ENCODE peak calls at places on chromosomes 13 and 19, in four cellular contexts. M is foreskin fibroblast, Q is keratinocyte, G is left ventricle myocardium inferior. D is an unnamed sample.

GRCh38 chr19:22532388-22533310 is 101.5 kb upstream of the ZNF492 start:
- DNase-seq in Q (no peak), G (peak; percentile 64), M (no peak), D (no peak)

GRCh38 chr13:48194392-48194754 is 38.6 kb upstream of the ITM2B start:
- DNase-seq in Q (no peak), M (no peak), G (no peak), D (no peak)

GRCh38 chr19:16025108-16026101 is 50.9 kb upstream of the TPM4 start:
- DNase-seq in G (no peak), Q (no peak), M (peak; percentile 92), D (no peak)

GRCh38 chr13:42925626-42926025 is 66.4 kb downstream of the EPSTI1 start:
- DNase-seq in G (no peak), Q (no peak), M (no peak), D (no peak)

GRCh38 chr19:19531951-19532805 is 3.5 kb downstream of the YJEFN3 start:
- DNase-seq in Q (no peak), M (peak; percentile 88), G (peak; percentile 85), D (no peak)

GRCh38 chr13:27283906-27284523 is 13.4 kb downstream of the RASL11A start:
- DNase-seq in G (no peak), Q (no peak), M (peak; percentile 79), D (no peak)

GRCh38 chr13:43979492-43979891 is 99.8 kb downstream of the LACC1 start:
- DNase-seq in M (peak; percentile 7), G (no peak), Q (no peak), D (no peak)

GRCh38 chr13:45807520-45808099 is 43.9 kb downstream of the SIAH3 start:
- DNase-seq in M (peak; percentile 70), G (no peak), Q (peak; percentile 17), D (peak; percentile 36)

GRCh38 chr13:101627556-101627943 is 175.1 kb downstream of the ITGBL1 start:
- DNase-seq in G (no peak), M (no peak), Q (no peak), D (no peak)

GRCh38 chr13:85543144-85543543 is 256.1 kb downstream of the SLITRK6 start:
- DNase-seq in Q (no peak), M (peak; percentile 61), G (no peak), D (peak; percentile 11)

GRCh38 chr19:57719424-57719823 is 8.0 kb downstream of the ZNF671 start:
- DNase-seq in G (no peak), Q (no peak), M (no peak), D (no peak)

GRCh38 chr19:40502081-40502480 is 35.3 kb downstream of the SPTBN4 start:
- DNase-seq in Q (no peak), M (no peak), G (no peak), D (no peak)
- H3K4me3 ChIP-seq in Q (no peak overlapping the region), M (no peak overlapping the region), G (no peak overlapping the region), D (no peak overlapping the region)

DNA sequence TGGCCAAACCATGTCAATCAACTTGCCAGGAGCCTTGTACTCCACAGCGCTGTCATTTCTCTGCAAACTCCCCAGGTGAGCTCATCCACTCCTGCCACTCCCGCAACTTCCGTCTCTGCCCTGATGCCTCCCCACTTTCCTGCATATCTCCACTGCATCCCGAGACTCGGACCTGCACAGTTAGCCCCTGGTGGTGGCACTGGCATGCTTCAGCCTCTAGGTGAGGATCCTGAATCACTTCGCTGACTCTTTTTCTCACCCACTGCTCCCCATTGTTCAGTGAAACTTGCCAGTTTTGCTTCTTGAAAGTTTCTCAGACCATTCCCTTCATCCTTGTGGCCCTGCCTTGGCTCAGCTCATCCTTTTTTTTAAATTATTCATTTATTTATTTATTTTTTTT is 3.4 kb upstream of the CTU1 start:
- DNase-seq in Q (no peak), G (no peak), M (no peak), D (no peak)
- TF ChIP-seq CTCF in Q (peak; percentile 51), G (no peak), M (peak; percentile 9), D (peak; percentile 16)

DNA sequence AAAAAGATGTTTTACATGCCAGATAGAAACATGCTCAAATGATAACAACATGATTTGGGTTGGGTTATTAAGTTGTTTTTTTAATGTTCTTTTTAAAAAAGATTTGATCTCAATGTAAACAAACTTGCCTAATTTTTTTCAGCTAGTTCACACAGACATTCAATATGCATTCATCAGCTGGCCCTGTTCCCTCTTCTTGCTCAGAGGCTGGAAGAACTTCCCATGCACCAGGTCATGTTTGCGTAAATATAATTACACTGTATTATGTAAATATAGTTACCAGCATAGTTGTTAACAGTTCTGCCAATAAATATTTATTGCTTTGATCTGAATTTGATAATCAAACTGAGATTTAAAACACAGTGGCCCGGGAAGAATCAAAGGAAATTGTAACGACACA is 70.6 kb downstream of the ATP11A start:
- DNase-seq in M (peak; percentile 73), Q (no peak), G (no peak), D (no peak)
- H3K4me3 ChIP-seq in M (no peak overlapping the region), Q (no peak overlapping the region), G (peak overlapping the region; percentile 26), D (no peak overlapping the region)

GRCh38 chr19:36574762-36575161 is 1.7 kb upstream of the ZNF529 start:
- DNase-seq in M (no peak), G (no peak), Q (no peak), D (no peak)
- TF ChIP-seq CTCF in M (no peak), G (no peak), Q (no peak), D (no peak)

DNA sequence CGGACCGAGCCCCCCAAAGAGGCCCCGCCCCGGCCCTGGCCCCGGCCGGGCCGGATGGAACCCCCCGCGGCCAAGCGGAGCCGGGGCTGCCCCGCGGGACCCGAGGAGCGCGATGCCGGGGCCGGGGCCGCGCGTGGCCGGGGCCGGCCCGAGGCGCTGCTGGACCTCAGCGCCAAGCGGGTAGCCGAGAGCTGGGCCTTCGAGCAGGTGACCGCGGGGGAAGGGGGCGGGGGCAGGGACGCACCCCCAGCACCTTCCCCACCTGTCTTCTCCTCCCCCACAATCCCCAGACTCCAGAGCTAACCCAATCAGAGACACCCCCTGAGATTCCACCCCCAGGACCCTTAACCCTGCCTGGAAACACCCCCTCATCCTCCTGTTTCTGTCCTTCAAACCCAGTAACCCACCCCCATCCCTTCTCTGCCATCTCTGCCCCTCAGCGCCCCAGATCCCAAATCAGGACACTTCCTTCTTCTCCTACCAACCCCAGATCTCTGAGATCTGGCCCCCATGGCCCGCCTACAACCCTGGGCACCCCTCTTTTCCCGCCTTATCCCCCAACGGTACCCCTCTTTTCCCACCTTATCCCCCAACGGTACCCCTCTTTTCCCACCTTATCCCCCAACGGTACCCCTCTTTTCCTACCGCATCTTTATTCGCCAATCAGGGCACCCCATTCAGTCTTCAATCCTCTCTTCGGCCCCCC is 505 bp downstream of the ZSWIM4 start:
- DNase-seq in Q (no peak), M (peak; percentile 32), G (no peak), D (no peak)
- H3K4me3 ChIP-seq in Q (peak overlapping the region; percentile 76), M (peak overlapping the region; percentile 77), G (peak overlapping the region; percentile 82), D (peak overlapping the region; percentile 56)

DNA sequence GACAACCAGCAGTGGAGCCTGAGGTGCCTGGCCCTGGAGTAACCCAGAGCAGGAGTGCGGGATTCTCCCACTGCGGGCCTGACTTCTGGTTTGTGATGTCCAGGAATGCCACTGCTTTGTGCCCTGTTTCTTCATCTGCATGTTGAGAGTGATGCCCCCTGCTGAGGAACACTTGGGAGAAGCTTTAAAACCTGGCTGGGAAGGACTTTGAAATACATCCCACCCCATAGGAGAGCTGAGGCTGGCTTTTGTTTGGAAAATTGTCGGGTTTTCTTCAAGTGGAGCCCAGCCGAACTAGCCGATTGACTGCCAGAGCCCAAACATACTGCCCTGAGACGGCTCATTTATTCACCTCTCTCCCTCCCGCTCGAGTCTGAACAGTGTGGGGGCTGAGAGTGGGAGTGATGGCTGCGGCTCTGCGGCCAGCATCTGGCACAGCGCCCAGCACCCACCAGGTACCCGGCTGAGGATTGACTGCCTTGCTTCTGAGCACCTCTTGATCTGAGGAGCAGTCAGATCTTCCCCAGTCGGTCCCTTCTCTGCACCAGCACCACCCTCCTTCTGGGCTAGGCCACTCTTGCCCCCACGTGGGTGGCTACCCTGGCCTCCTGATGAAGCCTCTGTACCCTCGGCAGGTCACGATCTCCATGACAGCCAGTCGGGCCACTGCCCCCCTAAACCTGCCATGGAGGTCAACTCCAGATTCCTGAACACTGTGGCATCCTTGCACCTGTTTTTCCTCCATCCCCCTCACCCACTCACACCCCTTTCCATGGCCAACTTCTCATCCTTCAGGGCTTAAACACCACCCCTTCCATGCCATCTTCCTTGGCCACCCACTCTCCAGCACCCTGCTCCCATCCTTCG is 148.9 kb downstream of the SIPA1L3 start:
- DNase-seq in Q (no peak), G (no peak), M (no peak), D (no peak)
- TF ChIP-seq CTCF in Q (no peak), G (no peak), M (no peak), D (no peak)

DNA sequence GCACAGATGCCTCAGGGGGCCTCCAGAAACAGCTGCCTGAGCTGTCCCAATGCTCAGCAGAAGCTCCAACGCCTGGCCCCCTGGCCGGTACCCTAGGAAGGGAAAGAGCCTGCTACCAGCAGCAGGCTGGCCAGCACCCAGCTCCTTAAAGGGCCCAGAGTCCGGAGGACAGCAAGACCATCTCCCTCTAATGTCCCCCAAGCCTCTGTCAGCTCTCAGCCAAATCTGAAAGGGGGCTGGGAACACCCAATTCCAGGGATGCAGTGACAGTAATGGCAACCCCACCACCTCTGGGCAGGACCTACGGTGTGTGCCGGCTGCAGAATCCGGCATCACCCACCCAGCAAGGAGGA is 4.2 kb downstream of the PPP6R1 start:
- DNase-seq in G (no peak), Q (no peak), M (no peak), D (no peak)
- H3K4me3 ChIP-seq in G (peak overlapping the region; percentile 43), Q (no peak overlapping the region), M (no peak overlapping the region), D (no peak overlapping the region)

DNA sequence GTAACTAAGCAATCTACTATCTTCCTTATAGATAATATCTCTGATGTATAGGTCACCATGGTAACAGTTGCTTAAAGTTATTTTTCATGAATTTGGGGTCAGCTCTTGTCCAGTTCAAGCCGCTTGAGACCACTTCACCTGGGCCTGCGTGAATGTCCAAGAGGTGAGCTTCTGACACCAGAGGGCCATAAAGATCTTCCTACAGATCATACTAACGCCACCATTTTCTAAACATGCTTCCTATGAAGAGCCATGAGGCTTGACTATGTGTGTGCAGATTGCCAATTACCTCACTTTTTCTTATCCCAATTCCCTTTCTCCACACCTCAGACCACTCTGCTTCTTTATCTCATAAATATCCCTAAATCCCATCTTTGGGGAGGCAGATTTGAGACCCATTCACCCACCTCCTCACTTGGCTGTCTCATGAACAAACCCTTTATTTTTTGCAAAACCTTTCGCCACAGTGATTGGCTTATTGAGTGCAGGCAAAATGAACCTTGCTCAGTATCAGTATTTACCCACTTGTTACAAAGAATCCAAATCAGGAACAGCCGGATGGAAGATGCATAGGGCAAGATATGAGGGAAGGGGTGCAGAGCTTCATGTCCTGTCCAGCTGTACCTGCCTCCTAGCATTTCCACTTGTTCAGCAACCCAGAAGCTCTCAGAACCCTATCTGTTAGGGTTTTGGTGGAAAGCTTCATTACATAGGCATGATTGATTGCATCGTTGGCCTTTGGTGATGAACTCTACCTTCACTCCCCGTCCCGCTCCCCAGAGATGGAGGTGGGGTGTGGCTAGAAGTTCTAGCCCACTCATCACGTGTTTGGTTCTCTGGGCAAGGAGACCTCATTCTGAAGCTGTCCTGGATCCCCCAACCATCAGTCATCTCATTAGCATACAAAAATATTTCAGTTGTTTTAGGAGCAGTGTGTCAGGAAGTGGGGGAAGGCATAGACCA is 34.2 kb downstream of the FAM187B start:
- DNase-seq in M (no peak), G (no peak), Q (no peak), D (no peak)
- TF ChIP-seq CTCF in M (no peak), G (no peak), Q (no peak), D (no peak)